ENCODE peak calls at places on chromosomes 11 and 22, in eight cellular contexts. Z, V, L, X, B, O, N and Q are unnamed samples.

GRCh38 chr11:120945042-120945441 is 78.9 kb upstream of the TBCEL start:
- DNase-seq in Z (no peak), V (no peak), L (no peak), X (no peak), B (no peak), O (no peak), N (no peak), Q (no peak)

GRCh38 chr11:27158763-27159679 is 118.4 kb downstream of the BBOX1 start:
- DNase-seq in Z (no peak), V (peak; percentile 21), L (peak; percentile 54), X (peak; percentile 53), B (peak; percentile 64), O (peak; percentile 34), N (peak; percentile 43), Q (no peak)

GRCh38 chr11:61513143-61513740 is 4.7 kb downstream of the LRRC10B start:
- DNase-seq in Z (no peak), V (no peak), L (no peak), X (peak; percentile 29), B (no peak), O (no peak), N (no peak), Q (no peak)

GRCh38 chr11:1546536-1547466 is 25.3 kb downstream of the DUSP8 start:
- DNase-seq in Z (peak; percentile 56), V (peak; percentile 41), L (peak; percentile 87), X (peak; percentile 74), B (peak; percentile 60), O (peak; percentile 76), N (peak; percentile 60), Q (no peak)

GRCh38 chr11:26150046-26150445 is 181.9 kb upstream of the ANO3 start:
- DNase-seq in Z (no peak), V (no peak), L (no peak), X (no peak), B (no peak), O (no peak), N (no peak), Q (no peak)

GRCh38 chr11:19326499-19326898 is 85.8 kb upstream of the E2F8 start:
- DNase-seq in Z (no peak), V (no peak), L (no peak), X (no peak), B (no peak), O (no peak), N (no peak), Q (no peak)

GRCh38 chr11:93655047-93655446 is 6.4 kb upstream of the CEP295 start:
- DNase-seq in Z (no peak), V (no peak), L (no peak), X (no peak), B (no peak), O (no peak), N (no peak), Q (no peak)

GRCh38 chr22:22670076-22670795 is 25.8 kb downstream of the GGTLC2 start:
- DNase-seq in Z (no peak), V (no peak), L (no peak), X (no peak), B (no peak), O (no peak), N (no peak), Q (no peak)

GRCh38 chr11:27807594-27807993 is 107.3 kb upstream of the BDNF start:
- DNase-seq in Z (no peak), V (no peak), L (no peak), X (no peak), B (no peak), O (no peak), N (no peak), Q (no peak)

GRCh38 chr22:37633693-37634504 is 5.6 kb upstream of the SH3BP1 start:
- DNase-seq in Z (peak; percentile 63), V (peak; percentile 41), L (peak; percentile 89), X (no peak), B (peak; percentile 77), O (peak; percentile 86), N (peak; percentile 86), Q (peak; percentile 83)

GRCh38 chr11:12052676-12053605 is 44.5 kb upstream of the DKK3 start:
- DNase-seq in Z (peak; percentile 29), V (no peak), L (no peak), X (peak; percentile 30), B (no peak), O (no peak), N (no peak), Q (no peak)

GRCh38 chr11:69357458-69358397 is 63.8 kb downstream of the MYEOV start:
- DNase-seq in Z (no peak), V (peak; percentile 8), L (no peak), X (no peak), B (no peak), O (no peak), N (peak; percentile 21), Q (peak; percentile 62)

GRCh38 chr22:47073101-47073500 is 310.7 kb downstream of the TBC1D22A start:
- DNase-seq in Z (no peak), V (no peak), L (no peak), X (no peak), B (no peak), O (no peak), N (no peak), Q (no peak)

GRCh38 chr11:118623291-118623655 is 15.9 kb downstream of the PHLDB1 start:
- DNase-seq in Z (no peak), V (no peak), L (no peak), X (peak; percentile 41), B (no peak), O (no peak), N (no peak), Q (no peak)

GRCh38 chr22:23075050-23075449 is 4.7 kb downstream of the GNAZ start:
- DNase-seq in Z (no peak), V (no peak), L (no peak), X (no peak), B (no peak), O (no peak), N (no peak), Q (no peak)

GRCh38 chr11:120180571-120181445 is 30.0 kb upstream of the OAF start:
- DNase-seq in Z (no peak), V (no peak), L (no peak), X (no peak), B (no peak), O (no peak), N (peak; percentile 20), Q (peak; percentile 60)

DNA sequence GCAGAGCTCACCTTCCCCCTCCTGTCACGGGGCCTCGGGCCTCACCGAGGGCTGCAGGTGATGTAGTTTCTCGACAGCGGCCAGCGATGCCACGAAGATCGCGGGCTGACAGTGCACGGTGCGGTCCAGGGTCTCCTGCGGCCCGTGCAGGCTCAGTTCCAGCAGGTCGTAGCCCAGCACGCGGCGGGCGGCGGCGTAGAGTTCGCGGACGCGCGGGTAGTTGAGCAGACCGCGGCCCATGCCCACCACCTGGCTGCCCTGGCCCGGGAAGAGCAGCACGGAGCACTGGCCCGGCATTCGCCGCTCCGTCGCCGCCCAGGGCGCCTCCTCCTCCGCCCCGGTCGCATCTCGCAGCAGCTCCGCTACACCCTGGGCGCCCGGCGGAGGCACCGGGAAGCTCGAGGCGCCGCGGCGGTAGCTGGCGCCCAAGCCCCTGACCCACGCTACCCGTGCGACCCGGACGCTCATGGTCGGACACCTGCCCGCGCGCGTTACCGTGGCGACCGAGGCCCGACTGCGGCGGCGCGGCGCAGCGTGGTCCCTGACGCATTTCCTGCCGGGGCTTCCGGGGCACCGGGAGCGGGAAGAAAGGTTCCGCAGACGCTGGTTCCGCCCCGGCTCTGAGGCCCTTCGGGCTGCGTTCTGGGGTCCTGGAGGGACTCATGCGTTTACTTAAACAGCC is at the start of gene MCAT:
- DNase-seq in Z (peak; percentile 68), V (peak; percentile 64), L (peak; percentile 95), X (peak; percentile 89), B (peak; percentile 83), O (peak; percentile 83), N (peak; percentile 90), Q (peak; percentile 83)
- TF ChIP-seq CTCF in Z (no peak), V (no peak), L (no peak), X (no peak), B (no peak), O (no peak), N (no peak), Q (no peak)

DNA sequence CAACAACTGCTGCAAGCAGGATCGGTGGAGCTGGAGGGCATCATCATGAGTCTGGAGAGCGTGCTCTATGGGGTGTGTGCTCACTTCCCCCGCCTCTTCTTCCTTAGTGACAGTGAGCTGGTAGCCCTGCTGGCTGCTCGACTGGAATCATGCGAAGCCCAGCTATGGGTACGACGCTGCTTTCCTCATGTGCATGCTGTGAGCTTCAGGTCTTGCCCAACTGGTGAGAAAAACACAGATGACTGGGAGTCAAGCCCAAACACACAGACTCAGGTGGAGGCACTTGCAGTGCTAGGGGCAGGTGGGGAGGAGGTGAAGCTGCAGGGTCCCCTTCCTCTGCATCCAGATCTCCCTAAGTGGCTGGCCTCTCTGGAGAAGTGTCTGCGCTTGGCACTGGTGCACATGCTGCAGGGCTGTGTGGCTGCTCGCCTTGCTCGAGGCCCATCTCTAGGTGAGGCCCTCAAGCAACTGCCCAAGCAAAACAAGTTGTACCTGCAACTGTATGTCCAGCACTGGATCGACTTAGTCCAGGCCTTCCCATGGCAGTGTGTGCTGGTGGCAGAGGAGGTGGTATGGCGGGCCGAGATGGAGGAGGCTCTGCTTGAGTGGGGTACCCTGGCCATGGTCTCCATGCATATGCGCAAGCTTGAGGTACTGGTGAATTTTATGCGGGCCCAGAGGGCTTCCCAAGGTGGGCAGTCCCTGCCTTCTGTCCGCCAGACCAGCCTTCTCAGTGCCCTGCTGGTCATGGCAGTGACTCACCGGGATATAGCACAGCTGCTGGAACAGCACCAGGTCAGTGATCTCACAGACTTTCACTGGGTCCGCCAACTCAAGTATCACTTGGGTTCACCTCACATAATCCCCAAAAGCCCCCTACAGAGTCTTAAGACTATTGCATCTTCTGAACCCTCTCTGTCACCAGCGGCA is 48.1 kb downstream of the DNHD1 start:
- DNase-seq in Z (no peak), V (no peak), L (no peak), X (no peak), B (peak; percentile 22), O (no peak), N (no peak), Q (no peak)
- TF ChIP-seq CTCF in Z (no peak), V (no peak), L (no peak), X (no peak), B (no peak), O (no peak), N (no peak), Q (no peak)

GRCh38 chr11:102935514-102935913 is 20.0 kb downstream of the MMP13 start:
- DNase-seq in Z (no peak), V (no peak), L (no peak), X (no peak), B (no peak), O (no peak), N (no peak), Q (no peak)
- TF ChIP-seq CTCF in Z (no peak), V (no peak), L (no peak), X (peak; percentile 18), B (no peak), O (peak; percentile 10), N (no peak), Q (no peak)

DNA sequence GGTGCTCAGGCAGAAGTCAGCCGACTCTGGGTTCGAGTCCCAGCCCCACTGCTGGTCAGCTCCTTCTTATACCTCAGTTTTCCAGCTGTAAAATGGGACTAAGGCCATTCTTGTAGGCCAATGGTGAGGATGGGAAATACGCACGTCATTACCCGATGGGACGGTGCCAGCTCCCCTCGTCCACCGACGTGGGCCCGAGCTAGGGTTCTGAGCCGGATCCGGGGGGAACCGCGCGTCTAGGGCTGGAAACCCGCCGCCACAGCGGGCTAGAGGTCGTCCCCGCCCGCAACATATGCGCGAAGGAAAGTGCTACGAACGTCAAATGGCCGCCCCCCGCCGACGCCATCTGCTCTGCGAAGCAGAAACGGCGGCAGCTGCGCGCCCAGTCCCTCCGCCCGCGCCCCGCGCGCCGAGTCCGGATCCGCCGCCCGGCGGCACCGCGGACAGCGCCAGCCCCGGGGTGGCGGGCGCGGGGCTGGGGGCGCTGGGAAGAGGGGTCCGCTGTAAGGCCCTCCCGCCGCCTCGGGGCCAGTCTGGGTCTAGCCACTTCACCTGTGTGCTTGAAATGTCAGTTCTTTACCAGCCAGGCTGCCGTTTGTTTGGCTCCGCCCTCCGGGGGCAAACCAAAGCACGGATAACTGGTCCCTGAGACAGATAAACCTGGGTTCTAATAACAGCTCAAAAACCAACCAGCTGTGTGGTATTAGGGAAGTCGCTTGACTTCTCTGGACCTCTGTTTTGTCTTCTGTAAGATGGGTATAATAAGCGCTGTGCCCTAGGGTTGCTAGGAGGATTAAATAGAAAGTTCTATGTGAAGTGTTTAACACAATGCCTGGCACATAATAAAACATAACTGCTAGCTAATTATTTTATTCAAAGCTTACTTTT is 103.5 kb upstream of the RCN1 start:
- DNase-seq in Z (no peak), V (peak; percentile 16), L (no peak), X (no peak), B (no peak), O (peak; percentile 72), N (no peak), Q (no peak)
- TF ChIP-seq CTCF in Z (no peak), V (no peak), L (no peak), X (no peak), B (no peak), O (no peak), N (no peak), Q (no peak)